ENCODE peak calls at places on chromosome 20, in ten cellular contexts. One of them, this sample, is unnamed.
A peak's percentile ranks its signal among the peaks of the same experiment; 100 is the strongest.

GRCh38 chr20:37441023-37441422 is 80.0 kb upstream of the NNAT start:
- DNase-seq in pancreas: no peak
- DNase-seq in body of pancreas: no peak
- DNase-seq in stomach: no peak
- DNase-seq in HFF-Myc: no peak
- DNase-seq in fibroblast of lung: no peak
- DNase-seq in sigmoid colon: no peak
- DNase-seq in breast epithelium: no peak
- DNase-seq in astrocyte of the spinal cord: no peak
- DNase-seq in fibroblast of the aortic adventitia: no peak
- DNase-seq in this sample: no peak

GRCh38 chr20:4435210-4435609 is 286.5 kb upstream of the PRND start:
- DNase-seq in pancreas: no peak
- DNase-seq in body of pancreas: no peak
- DNase-seq in stomach: no peak
- DNase-seq in HFF-Myc: peak; percentile 78
- DNase-seq in fibroblast of lung: peak; percentile 26
- DNase-seq in sigmoid colon: no peak
- DNase-seq in breast epithelium: no peak
- DNase-seq in astrocyte of the spinal cord: peak; percentile 40
- DNase-seq in fibroblast of the aortic adventitia: peak; percentile 6
- DNase-seq in this sample: no peak

GRCh38 chr20:61311656-61312387 is 59.8 kb downstream of the CDH4 start:
- DNase-seq in pancreas: no peak
- DNase-seq in body of pancreas: no peak
- DNase-seq in stomach: no peak
- DNase-seq in HFF-Myc: no peak
- DNase-seq in fibroblast of lung: no peak
- DNase-seq in sigmoid colon: no peak
- DNase-seq in breast epithelium: no peak
- DNase-seq in astrocyte of the spinal cord: no peak
- DNase-seq in fibroblast of the aortic adventitia: no peak
- DNase-seq in this sample: no peak

GRCh38 chr20:51034461-51034860 is 11.6 kb upstream of the KCNG1 start:
- DNase-seq in pancreas: no peak
- DNase-seq in body of pancreas: no peak
- DNase-seq in stomach: no peak
- DNase-seq in HFF-Myc: no peak
- DNase-seq in fibroblast of lung: peak; percentile 21
- DNase-seq in sigmoid colon: no peak
- DNase-seq in breast epithelium: no peak
- DNase-seq in astrocyte of the spinal cord: no peak
- DNase-seq in fibroblast of the aortic adventitia: peak; percentile 20
- DNase-seq in this sample: no peak

GRCh38 chr20:4864292-4864691 is 137.0 kb downstream of the SLC23A2 start:
- DNase-seq in pancreas: no peak
- DNase-seq in body of pancreas: no peak
- DNase-seq in stomach: no peak
- DNase-seq in HFF-Myc: no peak
- DNase-seq in fibroblast of lung: no peak
- DNase-seq in sigmoid colon: no peak
- DNase-seq in breast epithelium: no peak
- DNase-seq in astrocyte of the spinal cord: no peak
- DNase-seq in fibroblast of the aortic adventitia: no peak
- DNase-seq in this sample: peak; percentile 62

GRCh38 chr20:13683833-13684232 is 45.1 kb upstream of the TASP1 start:
- DNase-seq in pancreas: no peak
- DNase-seq in body of pancreas: no peak
- DNase-seq in stomach: no peak
- DNase-seq in HFF-Myc: no peak
- DNase-seq in fibroblast of lung: no peak
- DNase-seq in sigmoid colon: no peak
- DNase-seq in breast epithelium: no peak
- DNase-seq in astrocyte of the spinal cord: no peak
- DNase-seq in fibroblast of the aortic adventitia: no peak
- DNase-seq in this sample: no peak

GRCh38 chr20:63494420-63495166 is 4.3 kb downstream of the EEF1A2 start:
- DNase-seq in pancreas: no peak
- DNase-seq in body of pancreas: no peak
- DNase-seq in stomach: no peak
- DNase-seq in HFF-Myc: no peak
- DNase-seq in fibroblast of lung: no peak
- DNase-seq in sigmoid colon: no peak
- DNase-seq in breast epithelium: no peak
- DNase-seq in astrocyte of the spinal cord: no peak
- DNase-seq in fibroblast of the aortic adventitia: no peak
- DNase-seq in this sample: no peak

GRCh38 chr20:62313460-62314338 is 10.9 kb downstream of the ADRM1 start:
- DNase-seq in pancreas: no peak
- DNase-seq in body of pancreas: no peak
- DNase-seq in stomach: no peak
- DNase-seq in HFF-Myc: no peak
- DNase-seq in fibroblast of lung: no peak
- DNase-seq in sigmoid colon: no peak
- DNase-seq in breast epithelium: no peak
- DNase-seq in astrocyte of the spinal cord: no peak
- DNase-seq in fibroblast of the aortic adventitia: no peak
- DNase-seq in this sample: no peak

GRCh38 chr20:13422637-13423036 is 201.6 kb downstream of the ISM1 start:
- DNase-seq in pancreas: no peak
- DNase-seq in body of pancreas: no peak
- DNase-seq in stomach: no peak
- DNase-seq in HFF-Myc: no peak
- DNase-seq in fibroblast of lung: no peak
- DNase-seq in sigmoid colon: no peak
- DNase-seq in breast epithelium: no peak
- DNase-seq in astrocyte of the spinal cord: no peak
- DNase-seq in fibroblast of the aortic adventitia: no peak
- DNase-seq in this sample: no peak

GRCh38 chr20:24961384-24962181 is 12.5 kb downstream of the CST7 start:
- DNase-seq in pancreas: no peak
- DNase-seq in body of pancreas: no peak
- DNase-seq in stomach: no peak
- DNase-seq in HFF-Myc: no peak
- DNase-seq in fibroblast of lung: no peak
- DNase-seq in sigmoid colon: peak; percentile 28
- DNase-seq in breast epithelium: no peak
- DNase-seq in astrocyte of the spinal cord: no peak
- DNase-seq in fibroblast of the aortic adventitia: no peak
- DNase-seq in this sample: no peak

GRCh38 chr20:38888059-38888831 is 38.0 kb upstream of the FAM83D start:
- DNase-seq in pancreas: no peak
- DNase-seq in body of pancreas: no peak
- DNase-seq in stomach: no peak
- DNase-seq in HFF-Myc: no peak
- DNase-seq in fibroblast of lung: no peak
- DNase-seq in sigmoid colon: no peak
- DNase-seq in breast epithelium: peak; percentile 38
- DNase-seq in astrocyte of the spinal cord: no peak
- DNase-seq in fibroblast of the aortic adventitia: no peak
- DNase-seq in this sample: no peak

GRCh38 chr20:2814587-2815051 is at the start of gene C20orf141:
- DNase-seq in pancreas: no peak
- DNase-seq in body of pancreas: peak; percentile 67
- DNase-seq in stomach: no peak
- DNase-seq in HFF-Myc: peak; percentile 94
- DNase-seq in fibroblast of lung: peak; percentile 96
- DNase-seq in sigmoid colon: no peak
- DNase-seq in breast epithelium: peak; percentile 25
- DNase-seq in astrocyte of the spinal cord: peak; percentile 97
- DNase-seq in fibroblast of the aortic adventitia: peak; percentile 99
- DNase-seq in this sample: no peak
- H3K4me3 ChIP-seq in pancreas: no peak within 1 kb of the TSS
- H3K4me3 ChIP-seq in body of pancreas: no peak within 1 kb of the TSS
- H3K4me3 ChIP-seq in stomach: no peak within 1 kb of the TSS
- H3K4me3 ChIP-seq in HFF-Myc: no peak within 1 kb of the TSS
- H3K4me3 ChIP-seq in fibroblast of lung: no peak within 1 kb of the TSS
- H3K4me3 ChIP-seq in sigmoid colon: no peak within 1 kb of the TSS
- H3K4me3 ChIP-seq in breast epithelium: no peak within 1 kb of the TSS
- H3K4me3 ChIP-seq in astrocyte of the spinal cord: no peak within 1 kb of the TSS
- H3K4me3 ChIP-seq in fibroblast of the aortic adventitia: no peak within 1 kb of the TSS
- H3K4me3 ChIP-seq in this sample: no peak within 1 kb of the TSS

GRCh38 chr20:18287915-18288747 is at the start of gene ZNF133:
- DNase-seq in pancreas: peak; percentile 96
- DNase-seq in body of pancreas: peak; percentile 97
- DNase-seq in stomach: peak; percentile 99
- DNase-seq in HFF-Myc: peak; percentile 67
- DNase-seq in fibroblast of lung: peak; percentile 94
- DNase-seq in sigmoid colon: peak; percentile 97
- DNase-seq in breast epithelium: peak; percentile 97
- DNase-seq in astrocyte of the spinal cord: peak; percentile 96
- DNase-seq in fibroblast of the aortic adventitia: peak; percentile 92
- DNase-seq in this sample: peak; percentile 88
- TF ChIP-seq CTCF in pancreas: no peak
- TF ChIP-seq CTCF in body of pancreas: no peak
- TF ChIP-seq CTCF in stomach: no peak
- TF ChIP-seq CTCF in HFF-Myc: no peak
- TF ChIP-seq CTCF in fibroblast of lung: no peak
- TF ChIP-seq CTCF in sigmoid colon: no peak
- TF ChIP-seq CTCF in breast epithelium: no peak
- TF ChIP-seq CTCF in astrocyte of the spinal cord: no peak
- TF ChIP-seq CTCF in fibroblast of the aortic adventitia: peak; percentile 10
- TF ChIP-seq CTCF in this sample: no peak

DNA sequence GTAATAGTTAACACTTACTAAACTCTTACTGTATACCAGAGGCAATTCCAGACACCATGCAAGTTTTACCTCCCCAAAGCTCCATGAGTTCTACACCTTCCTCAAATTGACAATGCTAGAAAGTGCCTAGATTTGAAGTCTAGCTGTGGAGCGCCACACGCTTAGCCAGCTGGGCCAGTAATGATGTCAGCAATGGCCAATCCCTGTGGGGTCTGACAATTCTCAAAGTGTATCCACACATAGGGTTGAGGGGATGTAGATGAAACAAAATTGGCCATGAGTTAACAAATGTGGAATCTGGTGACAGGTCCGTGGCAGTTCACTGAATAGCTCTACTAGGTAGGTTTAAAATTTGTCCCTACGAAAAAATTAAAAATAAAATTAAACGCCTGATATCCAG is 1.3 kb downstream of the ZNF343 start:
- DNase-seq in pancreas: no peak
- DNase-seq in body of pancreas: no peak
- DNase-seq in stomach: no peak
- DNase-seq in HFF-Myc: no peak
- DNase-seq in fibroblast of lung: peak; percentile 8
- DNase-seq in sigmoid colon: no peak
- DNase-seq in breast epithelium: no peak
- DNase-seq in astrocyte of the spinal cord: no peak
- DNase-seq in fibroblast of the aortic adventitia: peak; percentile 30
- DNase-seq in this sample: no peak
- H3K4me3 ChIP-seq in pancreas: no peak overlapping the region
- H3K4me3 ChIP-seq in body of pancreas: no peak overlapping the region
- H3K4me3 ChIP-seq in stomach: peak overlapping the region; percentile 82
- H3K4me3 ChIP-seq in HFF-Myc: peak overlapping the region; percentile 89
- H3K4me3 ChIP-seq in fibroblast of lung: peak overlapping the region; percentile 97
- H3K4me3 ChIP-seq in sigmoid colon: peak overlapping the region; percentile 96
- H3K4me3 ChIP-seq in breast epithelium: peak overlapping the region; percentile 87
- H3K4me3 ChIP-seq in astrocyte of the spinal cord: peak overlapping the region; percentile 94
- H3K4me3 ChIP-seq in fibroblast of the aortic adventitia: peak overlapping the region; percentile 90
- H3K4me3 ChIP-seq in this sample: peak overlapping the region; percentile 80

GRCh38 chr20:16666272-16666671 is 63.6 kb upstream of the SNRPB2 start:
- DNase-seq in pancreas: no peak
- DNase-seq in body of pancreas: no peak
- DNase-seq in stomach: no peak
- DNase-seq in HFF-Myc: no peak
- DNase-seq in fibroblast of lung: no peak
- DNase-seq in sigmoid colon: no peak
- DNase-seq in breast epithelium: no peak
- DNase-seq in astrocyte of the spinal cord: no peak
- DNase-seq in fibroblast of the aortic adventitia: no peak
- DNase-seq in this sample: no peak
- TF ChIP-seq CTCF in pancreas: no peak
- TF ChIP-seq CTCF in body of pancreas: no peak
- TF ChIP-seq CTCF in stomach: no peak
- TF ChIP-seq CTCF in HFF-Myc: no peak
- TF ChIP-seq CTCF in fibroblast of lung: no peak
- TF ChIP-seq CTCF in sigmoid colon: no peak
- TF ChIP-seq CTCF in breast epithelium: no peak
- TF ChIP-seq CTCF in astrocyte of the spinal cord: no peak
- TF ChIP-seq CTCF in fibroblast of the aortic adventitia: peak; percentile 25
- TF ChIP-seq CTCF in this sample: peak; percentile 20

GRCh38 chr20:59008715-59009336 is 1.8 kb upstream of the CTSZ start:
- DNase-seq in pancreas: no peak
- DNase-seq in body of pancreas: no peak
- DNase-seq in stomach: peak; percentile 16
- DNase-seq in HFF-Myc: no peak
- DNase-seq in fibroblast of lung: no peak
- DNase-seq in sigmoid colon: peak; percentile 51
- DNase-seq in breast epithelium: peak; percentile 15
- DNase-seq in astrocyte of the spinal cord: no peak
- DNase-seq in fibroblast of the aortic adventitia: no peak
- DNase-seq in this sample: no peak

GRCh38 chr20:59005523-59006166 is 1.4 kb downstream of the CTSZ start:
- DNase-seq in pancreas: no peak
- DNase-seq in body of pancreas: no peak
- DNase-seq in stomach: no peak
- DNase-seq in HFF-Myc: no peak
- DNase-seq in fibroblast of lung: no peak
- DNase-seq in sigmoid colon: peak; percentile 61
- DNase-seq in breast epithelium: no peak
- DNase-seq in astrocyte of the spinal cord: no peak
- DNase-seq in fibroblast of the aortic adventitia: no peak
- DNase-seq in this sample: no peak

GRCh38 chr20:59006167-59006863 is 739 bp downstream of the CTSZ start:
- DNase-seq in pancreas: no peak
- DNase-seq in body of pancreas: no peak
- DNase-seq in stomach: no peak
- DNase-seq in HFF-Myc: no peak
- DNase-seq in fibroblast of lung: no peak
- DNase-seq in sigmoid colon: peak; percentile 81
- DNase-seq in breast epithelium: no peak
- DNase-seq in astrocyte of the spinal cord: no peak
- DNase-seq in fibroblast of the aortic adventitia: no peak
- DNase-seq in this sample: no peak

GRCh38 chr20:59006864-59007757 is at the start of gene CTSZ:
- DNase-seq in pancreas: peak; percentile 44
- DNase-seq in body of pancreas: peak; percentile 52
- DNase-seq in stomach: peak; percentile 67
- DNase-seq in HFF-Myc: no peak
- DNase-seq in fibroblast of lung: peak; percentile 25
- DNase-seq in sigmoid colon: peak; percentile 76
- DNase-seq in breast epithelium: no peak
- DNase-seq in astrocyte of the spinal cord: no peak
- DNase-seq in fibroblast of the aortic adventitia: peak; percentile 15
- DNase-seq in this sample: no peak

GRCh38 chr20:59007758-59008511 is 881 bp upstream of the CTSZ start:
- DNase-seq in pancreas: no peak
- DNase-seq in body of pancreas: peak; percentile 60
- DNase-seq in stomach: peak; percentile 36
- DNase-seq in HFF-Myc: no peak
- DNase-seq in fibroblast of lung: no peak
- DNase-seq in sigmoid colon: peak; percentile 77
- DNase-seq in breast epithelium: no peak
- DNase-seq in astrocyte of the spinal cord: no peak
- DNase-seq in fibroblast of the aortic adventitia: no peak
- DNase-seq in this sample: no peak
- H3K4me3 ChIP-seq in pancreas: no peak overlapping the region
- H3K4me3 ChIP-seq in body of pancreas: no peak overlapping the region
- H3K4me3 ChIP-seq in stomach: peak overlapping the region; percentile 67
- H3K4me3 ChIP-seq in HFF-Myc: no peak overlapping the region
- H3K4me3 ChIP-seq in fibroblast of lung: no peak overlapping the region
- H3K4me3 ChIP-seq in sigmoid colon: peak overlapping the region; percentile 81
- H3K4me3 ChIP-seq in breast epithelium: peak overlapping the region; percentile 81
- H3K4me3 ChIP-seq in astrocyte of the spinal cord: no peak overlapping the region
- H3K4me3 ChIP-seq in fibroblast of the aortic adventitia: no peak overlapping the region
- H3K4me3 ChIP-seq in this sample: peak overlapping the region; percentile 81